ENCODE peak calls at places on chromosomes 2 and 18, in five cellular contexts. F is suprapubic skin, M is stomach, A is GM12891, V is HepG2. T is an unnamed sample.

GRCh38 chr2:62477573-62477972 is 28.4 kb downstream of the TMEM17 start:
- DNase-seq in F (no peak), A (no peak), V (no peak), M (no peak), T (no peak)

GRCh38 chr2:207061181-207061580 is 104.6 kb downstream of the KLF7 start:
- DNase-seq in M (no peak), V (no peak), A (no peak), F (no peak), T (no peak)

GRCh38 chr18:45876131-45876530 is 50.7 kb downstream of the SIGLEC15 start:
- DNase-seq in V (no peak), F (no peak), A (no peak), M (no peak), T (no peak)

GRCh38 chr2:85302106-85302505 is 25.7 kb downstream of the TGOLN2 start:
- DNase-seq in F (no peak), M (no peak), A (no peak), V (no peak), T (no peak)

GRCh38 chr2:108805782-108806181 is 19.2 kb downstream of the CCDC138 start:
- DNase-seq in A (no peak), M (no peak), F (no peak), V (no peak), T (no peak)

GRCh38 chr2:232275670-232276069 is 102.9 kb upstream of the ALPP start:
- DNase-seq in F (no peak), V (no peak), A (no peak), M (no peak), T (no peak)

GRCh38 chr18:78769502-78770113 is 210.0 kb upstream of the SALL3 start:
- DNase-seq in A (no peak), V (no peak), M (peak), F (no peak), T (no peak)

GRCh38 chr2:53854678-53855077 is 5.1 kb downstream of the GPR75 start:
- DNase-seq in M (no peak), F (no peak), A (no peak), V (no peak), T (no peak)

GRCh38 chr2:226680674-226681073 is 118.9 kb downstream of the IRS1 start:
- DNase-seq in V (peak), F (no peak), A (no peak), M (no peak), T (no peak)

GRCh38 chr18:48934708-48935432 is 15.9 kb downstream of the SMAD7 start:
- DNase-seq in F (no peak), V (no peak), M (peak), A (no peak), T (no peak)

GRCh38 chr18:48843162-48843561 is 107.6 kb downstream of the SMAD7 start:
- DNase-seq in V (no peak), M (no peak), F (peak), A (no peak), T (no peak)

GRCh38 chr2:35408320-35408719 is 947.3 kb upstream of the CRIM1 start:
- DNase-seq in M (no peak), V (no peak), A (no peak), F (no peak), T (no peak)

GRCh38 chr2:229050063-229050635 is 220.9 kb downstream of the PID1 start:
- DNase-seq in M (no peak), V (no peak), A (no peak), F (no peak), T (no peak)

GRCh38 chr2:48306409-48307284 is 223.3 kb upstream of the STON1 start:
- DNase-seq in V (no peak), F (no peak), M (no peak), A (no peak), T (no peak)

GRCh38 chr2:167814881-167815718 is 432.3 kb downstream of the STK39 start:
- DNase-seq in F (no peak), V (peak), A (no peak), M (no peak), T (no peak)

GRCh38 chr2:234863043-234863934 is 88.5 kb upstream of the SH3BP4 start:
- DNase-seq in V (peak), M (no peak), F (no peak), A (no peak), T (no peak)

GRCh38 chr18:58102020-58102419 is 58.0 kb downstream of the NEDD4L start:
- DNase-seq in A (no peak), V (no peak), M (no peak), F (no peak), T (no peak)

GRCh38 chr2:196983934-196984333 is 57.4 kb upstream of the PGAP1 start:
- DNase-seq in V (no peak), A (no peak), M (no peak), F (no peak), T (no peak)

GRCh38 chr2:172788871-172789270 is 53.2 kb downstream of the RAPGEF4 start:
- DNase-seq in F (no peak), V (no peak), A (no peak), M (no peak), T (no peak)

GRCh38 chr2:18771212-18771611 is 181.8 kb upstream of the NT5C1B start:
- DNase-seq in M (no peak), F (no peak), V (peak), A (no peak), T (no peak)

GRCh38 chr2:8659092-8659734 is 22.6 kb upstream of the ID2 start:
- DNase-seq in M (no peak), A (no peak), V (peak), F (no peak), T (no peak)

GRCh38 chr2:128317186-128317897 is 1.3 kb downstream of the HS6ST1 start:
- DNase-seq in F (peak), A (peak), M (peak), V (peak), T (peak)

GRCh38 chr2:104690255-104690999 is 163.5 kb upstream of the POU3F3 start:
- DNase-seq in M (no peak), F (no peak), A (no peak), V (no peak), T (no peak)

DNA sequence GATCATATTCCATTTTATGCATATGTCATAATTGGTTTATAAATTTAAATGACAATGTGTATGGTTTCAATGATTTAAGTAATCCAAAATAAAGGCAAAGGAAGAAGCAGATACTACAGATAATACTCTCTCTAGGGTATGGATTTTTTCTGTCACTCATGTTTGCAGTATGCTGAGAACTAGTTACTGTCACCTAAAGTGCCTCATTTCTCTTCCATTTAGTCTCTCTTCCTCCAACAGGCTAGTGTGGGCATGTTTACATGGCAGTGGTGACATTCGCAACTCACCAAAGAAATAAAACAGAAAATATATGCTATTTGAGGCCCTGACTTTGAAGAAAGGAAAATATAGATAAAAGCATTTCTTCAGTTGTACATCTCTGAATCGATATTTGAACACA is 1460.4 kb upstream of the ZEB2 start:
- DNase-seq in M (no peak), V (no peak), F (no peak), A (no peak), T (no peak)
- TF ChIP-seq POLR2AphosphoS5 in M (no peak), V (no peak), F (no peak), A (no peak), T (no peak)

GRCh38 chr2:30689496-30690125 is 117.6 kb downstream of the CAPN13 start:
- DNase-seq in V (no peak), F (no peak), A (no peak), M (no peak), T (no peak)

GRCh38 chr2:30691948-30692828 is 115.1 kb downstream of the CAPN13 start:
- DNase-seq in A (no peak), F (peak), V (no peak), M (peak), T (no peak)

GRCh38 chr2:30691091-30691947 is 115.9 kb downstream of the CAPN13 start:
- DNase-seq in F (peak), A (no peak), V (no peak), M (no peak), T (no peak)

GRCh38 chr2:30688956-30689401 is 118.3 kb downstream of the CAPN13 start:
- DNase-seq in V (no peak), A (no peak), F (peak), M (no peak), T (no peak)

DNA sequence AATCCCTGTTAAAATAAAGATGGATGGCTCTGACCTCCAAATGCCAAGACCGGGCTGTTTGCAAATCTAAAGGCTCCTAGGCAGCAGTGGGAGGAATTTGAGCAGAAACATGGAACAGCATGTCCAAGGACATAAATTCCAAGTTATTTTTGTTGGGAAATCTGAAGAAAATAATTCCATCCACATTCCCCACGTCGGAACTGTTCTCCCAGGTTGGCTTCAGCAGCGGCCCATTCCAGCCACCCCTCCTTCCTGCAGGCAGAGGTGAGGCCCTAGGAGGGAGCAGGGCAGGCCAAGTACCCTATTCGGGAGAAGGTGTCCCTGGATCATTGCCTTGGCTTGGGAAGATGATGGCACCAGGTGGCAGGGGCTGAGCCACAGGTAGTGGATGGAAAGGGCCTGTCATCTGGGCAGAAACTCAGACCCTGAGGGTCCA is 117.1 kb downstream of the CAPN13 start:
- DNase-seq in F (no peak), M (no peak), A (no peak), V (no peak), T (no peak)
- TF ChIP-seq POLR2AphosphoS5 in F (no peak), M (peak), A (no peak), V (no peak), T (no peak)

DNA sequence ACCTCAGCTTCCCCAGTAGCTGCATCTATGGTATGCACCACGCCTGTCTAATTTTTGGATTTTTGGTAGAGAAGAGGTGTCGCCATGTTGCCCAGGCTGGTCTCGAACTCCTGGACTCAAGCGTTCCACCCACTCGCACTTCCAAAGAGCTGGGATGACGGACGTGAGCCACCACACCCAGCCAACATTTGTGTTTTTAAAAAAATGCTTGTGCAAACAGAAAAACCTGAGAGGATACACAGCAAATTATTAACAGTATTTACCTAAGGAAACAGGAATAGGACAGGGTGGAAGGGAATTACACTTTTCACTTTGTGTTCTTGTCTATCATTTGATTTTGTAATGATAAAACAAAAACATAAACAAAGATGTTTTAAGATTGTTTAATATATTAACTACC is 25.1 kb downstream of the NOL10 start:
- DNase-seq in M (no peak), A (no peak), F (no peak), V (no peak), T (no peak)
- TF ChIP-seq POLR2AphosphoS5 in M (no peak), A (no peak), F (no peak), V (no peak), T (no peak)

DNA sequence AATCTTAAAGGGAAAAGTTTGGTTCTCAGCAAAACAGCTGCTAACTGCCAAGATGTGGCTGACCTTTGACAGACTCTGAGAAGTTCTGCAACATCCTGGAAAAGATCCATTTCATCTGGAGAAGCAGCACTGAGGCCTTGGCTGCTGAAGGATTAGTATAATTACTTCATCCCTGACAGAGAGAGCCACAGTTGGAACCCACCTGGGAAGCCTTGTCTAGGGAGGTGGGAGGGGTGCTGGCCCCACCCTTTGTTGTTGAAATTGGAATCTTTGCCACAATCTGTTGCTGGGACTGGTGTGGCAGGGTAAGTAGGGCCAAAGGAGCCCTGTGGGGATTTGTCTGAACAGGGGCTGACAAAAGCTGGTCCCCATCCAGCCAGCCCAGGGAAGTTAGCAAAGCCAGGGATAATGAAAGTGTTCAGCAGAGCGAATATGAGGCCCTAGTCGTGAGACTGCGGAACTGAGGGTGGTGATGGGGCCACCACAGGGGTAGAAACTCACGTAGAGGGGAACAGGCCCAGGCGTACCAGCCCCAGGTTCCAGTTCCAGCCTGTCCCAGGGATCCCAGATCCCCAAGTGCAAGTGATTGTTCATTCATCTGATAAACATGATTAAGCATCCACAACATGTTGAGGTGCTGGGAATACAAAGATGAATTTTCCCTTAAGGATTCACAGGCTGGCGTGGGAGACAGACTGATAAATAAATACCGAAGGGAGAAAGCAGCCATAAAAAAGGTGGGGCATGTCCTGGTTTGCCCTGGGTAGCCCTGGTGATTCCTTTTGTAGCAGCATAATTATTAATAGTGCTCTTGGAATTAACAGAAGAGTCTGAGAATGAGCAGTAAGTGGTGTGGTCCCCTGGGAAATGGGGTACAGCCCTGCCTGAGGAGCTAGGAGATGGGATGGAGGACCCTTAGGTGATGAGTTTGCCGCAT is 60.0 kb downstream of the MYO1B start:
- DNase-seq in A (no peak), F (peak), M (no peak), V (no peak), T (no peak)
- TF ChIP-seq POLR2AphosphoS5 in A (no peak), F (no peak), M (peak), V (no peak), T (no peak)

DNA sequence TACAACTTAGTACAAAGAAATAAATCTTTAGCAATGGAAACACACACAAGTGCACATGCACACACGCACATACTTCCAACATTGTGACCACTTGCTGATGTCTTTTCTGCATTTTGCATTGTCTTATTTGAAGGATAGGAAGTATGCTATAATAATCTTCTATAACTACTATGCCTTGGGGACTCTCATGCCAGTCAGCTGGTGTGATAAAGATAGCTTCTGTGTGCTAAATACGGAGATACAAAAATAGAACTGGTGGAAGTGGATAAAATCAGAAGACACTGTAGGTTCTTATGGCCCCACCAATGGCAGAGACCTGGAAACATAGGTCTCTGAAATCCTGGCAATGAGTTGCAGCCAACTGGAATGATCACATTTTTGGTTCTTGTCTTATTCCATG is 31.5 kb upstream of the RASGRP3 start:
- DNase-seq in M (no peak), V (no peak), A (no peak), F (no peak), T (no peak)
- TF ChIP-seq POLR2AphosphoS5 in M (no peak), V (no peak), A (no peak), F (no peak), T (no peak)

GRCh38 chr2:20423376-20423775 is 23.5 kb upstream of the RHOB start:
- DNase-seq in F (peak), A (no peak), M (no peak), V (no peak), T (no peak)

GRCh38 chr2:20422679-20423271 is 24.1 kb upstream of the RHOB start:
- DNase-seq in F (peak), V (peak), A (no peak), M (no peak), T (no peak)

GRCh38 chr2:20421336-20421987 is 25.4 kb upstream of the RHOB start:
- DNase-seq in V (no peak), M (no peak), A (no peak), F (peak), T (no peak)

GRCh38 chr2:20423847-20424246 is 23.0 kb upstream of the RHOB start:
- DNase-seq in A (no peak), V (no peak), M (no peak), F (peak), T (no peak)

GRCh38 chr2:20421988-20422678 is 24.7 kb upstream of the RHOB start:
- DNase-seq in V (no peak), F (peak), M (peak), A (no peak), T (no peak)
- TF ChIP-seq POLR2AphosphoS5 in V (no peak), F (peak), M (peak), A (no peak), T (no peak)

GRCh38 chr2:43217228-43218220 is 8.9 kb downstream of the ZFP36L2 start:
- DNase-seq in F (no peak), A (no peak), M (no peak), V (no peak), T (no peak)
- TF ChIP-seq POLR2AphosphoS5 in F (no peak), A (no peak), M (no peak), V (no peak), T (no peak)

GRCh38 chr2:43225788-43226557 is 433 bp downstream of the ZFP36L2 start:
- DNase-seq in M (no peak), F (no peak), V (peak), A (no peak), T (peak)
- TF ChIP-seq POLR2AphosphoS5 in M (no peak), F (peak), V (peak), A (peak), T (peak)